ENCODE peak calls at places on chromosomes 3 and 15, in four cellular contexts. One of them, this sample, is unnamed.

GRCh38 chr3:120846073-120846472 is 61.9 kb upstream of the STXBP5L start:
- DNase-seq in HL-60: no peak
- DNase-seq in activated CD4-positive, alpha-beta T cell treated with anti-CD3 and anti-CD28 coated beads, Interleukin-2, amount 50 U/mL, for 24 hours: no peak
- DNase-seq in NCI-H1092 treated with DMSO at 0.1 percent for 48 hours: no peak
- DNase-seq in this sample: no peak

GRCh38 chr15:41881925-41882688 is 11.7 kb downstream of the SPTBN5 start:
- DNase-seq in HL-60: no peak
- DNase-seq in activated CD4-positive, alpha-beta T cell treated with anti-CD3 and anti-CD28 coated beads, Interleukin-2, amount 50 U/mL, for 24 hours: no peak
- DNase-seq in NCI-H1092 treated with DMSO at 0.1 percent for 48 hours: no peak
- DNase-seq in this sample: no peak

GRCh38 chr3:63870606-63871005 is 6.9 kb downstream of the ATXN7 start:
- DNase-seq in HL-60: no peak
- DNase-seq in activated CD4-positive, alpha-beta T cell treated with anti-CD3 and anti-CD28 coated beads, Interleukin-2, amount 50 U/mL, for 24 hours: no peak
- DNase-seq in NCI-H1092 treated with DMSO at 0.1 percent for 48 hours: no peak
- DNase-seq in this sample: no peak

GRCh38 chr3:69386535-69387385 is 872 bp upstream of the FRMD4B start:
- DNase-seq in HL-60: no peak
- DNase-seq in activated CD4-positive, alpha-beta T cell treated with anti-CD3 and anti-CD28 coated beads, Interleukin-2, amount 50 U/mL, for 24 hours: no peak
- DNase-seq in NCI-H1092 treated with DMSO at 0.1 percent for 48 hours: no peak
- DNase-seq in this sample: no peak

GRCh38 chr3:177482048-177482741 is 284.9 kb upstream of the TBL1XR1 start:
- DNase-seq in HL-60: no peak
- DNase-seq in activated CD4-positive, alpha-beta T cell treated with anti-CD3 and anti-CD28 coated beads, Interleukin-2, amount 50 U/mL, for 24 hours: no peak
- DNase-seq in NCI-H1092 treated with DMSO at 0.1 percent for 48 hours: no peak
- DNase-seq in this sample: no peak

GRCh38 chr3:25284249-25284648 is 143.8 kb upstream of the RARB start:
- DNase-seq in HL-60: no peak
- DNase-seq in activated CD4-positive, alpha-beta T cell treated with anti-CD3 and anti-CD28 coated beads, Interleukin-2, amount 50 U/mL, for 24 hours: no peak
- DNase-seq in NCI-H1092 treated with DMSO at 0.1 percent for 48 hours: no peak
- DNase-seq in this sample: no peak

GRCh38 chr3:71454513-71455423 is 128.8 kb downstream of the FOXP1 start:
- DNase-seq in HL-60: no peak
- DNase-seq in activated CD4-positive, alpha-beta T cell treated with anti-CD3 and anti-CD28 coated beads, Interleukin-2, amount 50 U/mL, for 24 hours: no peak
- DNase-seq in NCI-H1092 treated with DMSO at 0.1 percent for 48 hours: no peak
- DNase-seq in this sample: no peak

GRCh38 chr3:30658328-30659052 is 52.1 kb downstream of the TGFBR2 start:
- DNase-seq in HL-60: peak; percentile 75
- DNase-seq in activated CD4-positive, alpha-beta T cell treated with anti-CD3 and anti-CD28 coated beads, Interleukin-2, amount 50 U/mL, for 24 hours: peak; percentile 47
- DNase-seq in NCI-H1092 treated with DMSO at 0.1 percent for 48 hours: no peak
- DNase-seq in this sample: no peak

GRCh38 chr3:27589795-27590194 is 105.6 kb upstream of the SLC4A7 start:
- DNase-seq in HL-60: no peak
- DNase-seq in activated CD4-positive, alpha-beta T cell treated with anti-CD3 and anti-CD28 coated beads, Interleukin-2, amount 50 U/mL, for 24 hours: no peak
- DNase-seq in NCI-H1092 treated with DMSO at 0.1 percent for 48 hours: no peak
- DNase-seq in this sample: no peak

GRCh38 chr15:85477730-85478129 is 97.3 kb downstream of the AKAP13 start:
- DNase-seq in HL-60: no peak
- DNase-seq in activated CD4-positive, alpha-beta T cell treated with anti-CD3 and anti-CD28 coated beads, Interleukin-2, amount 50 U/mL, for 24 hours: no peak
- DNase-seq in NCI-H1092 treated with DMSO at 0.1 percent for 48 hours: no peak
- DNase-seq in this sample: no peak

GRCh38 chr3:150451329-150452084 is 43.4 kb downstream of the TSC22D2 start:
- DNase-seq in HL-60: no peak
- DNase-seq in activated CD4-positive, alpha-beta T cell treated with anti-CD3 and anti-CD28 coated beads, Interleukin-2, amount 50 U/mL, for 24 hours: no peak
- DNase-seq in NCI-H1092 treated with DMSO at 0.1 percent for 48 hours: no peak
- DNase-seq in this sample: no peak

GRCh38 chr3:34207826-34208225 is 409.4 kb downstream of the PDCD6IP start:
- DNase-seq in HL-60: no peak
- DNase-seq in activated CD4-positive, alpha-beta T cell treated with anti-CD3 and anti-CD28 coated beads, Interleukin-2, amount 50 U/mL, for 24 hours: no peak
- DNase-seq in NCI-H1092 treated with DMSO at 0.1 percent for 48 hours: no peak
- DNase-seq in this sample: no peak

GRCh38 chr3:45322616-45323015 is 65.8 kb upstream of the LARS2 start:
- DNase-seq in HL-60: no peak
- DNase-seq in activated CD4-positive, alpha-beta T cell treated with anti-CD3 and anti-CD28 coated beads, Interleukin-2, amount 50 U/mL, for 24 hours: no peak
- DNase-seq in NCI-H1092 treated with DMSO at 0.1 percent for 48 hours: no peak
- DNase-seq in this sample: no peak

GRCh38 chr3:172341482-172342059 is 106.7 kb downstream of the GHSR start:
- DNase-seq in HL-60: peak; percentile 40
- DNase-seq in activated CD4-positive, alpha-beta T cell treated with anti-CD3 and anti-CD28 coated beads, Interleukin-2, amount 50 U/mL, for 24 hours: peak; percentile 32
- DNase-seq in NCI-H1092 treated with DMSO at 0.1 percent for 48 hours: peak; percentile 57
- DNase-seq in this sample: peak; percentile 47

GRCh38 chr15:67125589-67126502 is 60.4 kb downstream of the SMAD3 start:
- DNase-seq in HL-60: no peak
- DNase-seq in activated CD4-positive, alpha-beta T cell treated with anti-CD3 and anti-CD28 coated beads, Interleukin-2, amount 50 U/mL, for 24 hours: no peak
- DNase-seq in NCI-H1092 treated with DMSO at 0.1 percent for 48 hours: no peak
- DNase-seq in this sample: peak; percentile 46

GRCh38 chr3:97037294-97037943 is 223.0 kb downstream of the EPHA6 start:
- DNase-seq in HL-60: no peak
- DNase-seq in activated CD4-positive, alpha-beta T cell treated with anti-CD3 and anti-CD28 coated beads, Interleukin-2, amount 50 U/mL, for 24 hours: no peak
- DNase-seq in NCI-H1092 treated with DMSO at 0.1 percent for 48 hours: no peak
- DNase-seq in this sample: no peak

GRCh38 chr3:35045106-35045505 is 594.2 kb upstream of the ARPP21 start:
- DNase-seq in HL-60: no peak
- DNase-seq in activated CD4-positive, alpha-beta T cell treated with anti-CD3 and anti-CD28 coated beads, Interleukin-2, amount 50 U/mL, for 24 hours: no peak
- DNase-seq in NCI-H1092 treated with DMSO at 0.1 percent for 48 hours: no peak
- DNase-seq in this sample: no peak

GRCh38 chr3:125395091-125395490 is 20.0 kb upstream of the ZNF148 start:
- DNase-seq in HL-60: no peak
- DNase-seq in activated CD4-positive, alpha-beta T cell treated with anti-CD3 and anti-CD28 coated beads, Interleukin-2, amount 50 U/mL, for 24 hours: no peak
- DNase-seq in NCI-H1092 treated with DMSO at 0.1 percent for 48 hours: no peak
- DNase-seq in this sample: no peak

GRCh38 chr15:24956131-24956838 is 1.5 kb downstream of the SNRPN start:
- DNase-seq in HL-60: peak; percentile 61
- DNase-seq in activated CD4-positive, alpha-beta T cell treated with anti-CD3 and anti-CD28 coated beads, Interleukin-2, amount 50 U/mL, for 24 hours: peak; percentile 51
- DNase-seq in NCI-H1092 treated with DMSO at 0.1 percent for 48 hours: no peak
- DNase-seq in this sample: peak; percentile 67

GRCh38 chr3:30228302-30228631 is 378.1 kb upstream of the TGFBR2 start:
- DNase-seq in HL-60: no peak
- DNase-seq in activated CD4-positive, alpha-beta T cell treated with anti-CD3 and anti-CD28 coated beads, Interleukin-2, amount 50 U/mL, for 24 hours: no peak
- DNase-seq in NCI-H1092 treated with DMSO at 0.1 percent for 48 hours: no peak
- DNase-seq in this sample: no peak

GRCh38 chr3:145022447-145022846 is 1050.8 kb downstream of the DIPK2A start:
- DNase-seq in HL-60: no peak
- DNase-seq in activated CD4-positive, alpha-beta T cell treated with anti-CD3 and anti-CD28 coated beads, Interleukin-2, amount 50 U/mL, for 24 hours: no peak
- DNase-seq in NCI-H1092 treated with DMSO at 0.1 percent for 48 hours: no peak
- DNase-seq in this sample: no peak